ENCODE peak calls at places on chromosome 2, in five cellular contexts. J is transverse colon; Q is CD4-positive, alpha-beta memory T cell; M is HepG2; R is naive thymus-derived CD4-positive, alpha-beta T cell. X is an unnamed sample.

GRCh38 chr2:12127639-12128038 is 381.2 kb downstream of the LPIN1 start:
- DNase-seq in J (no peak), Q (peak; percentile 32), M (no peak), R (peak; percentile 63), X (no peak)

GRCh38 chr2:215435261-215435808 is 533 bp downstream of the FN1 start:
- DNase-seq in J (peak; percentile 12), Q (no peak), M (no peak), R (no peak), X (no peak)

GRCh38 chr2:96359310-96359709 is 23.7 kb downstream of the NCAPH start:
- DNase-seq in J (no peak), Q (peak; percentile 37), M (no peak), R (peak; percentile 64), X (no peak)

GRCh38 chr2:10245661-10246060 is 57.0 kb upstream of the HPCAL1 start:
- DNase-seq in J (no peak), Q (no peak), M (no peak), R (no peak), X (no peak)

GRCh38 chr2:168784993-168785392 is 17.4 kb upstream of the NOSTRIN start:
- DNase-seq in J (no peak), Q (no peak), M (no peak), R (no peak), X (no peak)

GRCh38 chr2:17557596-17557995 is 17.1 kb downstream of the VSNL1 start:
- DNase-seq in J (peak; percentile 8), Q (no peak), M (peak; percentile 61), R (no peak), X (no peak)

GRCh38 chr2:160063266-160063665 is 851 bp upstream of the PLA2R1 start:
- DNase-seq in J (no peak), Q (no peak), M (no peak), R (no peak), X (no peak)

GRCh38 chr2:71419976-71420375 is 33.4 kb upstream of the DYSF start:
- DNase-seq in J (no peak), Q (no peak), M (no peak), R (no peak), X (no peak)

GRCh38 chr2:169348321-169349002 is 13.9 kb downstream of the LRP2 start:
- DNase-seq in J (no peak), Q (no peak), M (peak; percentile 21), R (no peak), X (no peak)

GRCh38 chr2:18232731-18233438 is 327.6 kb downstream of the RDH14 start:
- DNase-seq in J (no peak), Q (no peak), M (peak; percentile 35), R (no peak), X (no peak)

GRCh38 chr2:61988462-61989366 is 83.2 kb downstream of the COMMD1 start:
- DNase-seq in J (no peak), Q (no peak), M (no peak), R (no peak), X (no peak)

GRCh38 chr2:30757737-30758136 is 49.5 kb downstream of the CAPN13 start:
- DNase-seq in J (no peak), Q (no peak), M (no peak), R (no peak), X (no peak)

GRCh38 chr2:109387221-109387735 is 226.5 kb downstream of the SEPTIN10 start:
- DNase-seq in J (no peak), Q (no peak), M (no peak), R (no peak), X (no peak)

GRCh38 chr2:55598056-55598795 is 19.2 kb downstream of the PPP4R3B start:
- DNase-seq in J (no peak), Q (no peak), M (no peak), R (no peak), X (no peak)

GRCh38 chr2:40164736-40165502 is 287.0 kb downstream of the SLC8A1 start:
- DNase-seq in J (no peak), Q (no peak), M (no peak), R (no peak), X (no peak)

GRCh38 chr2:169768262-169768995 is 30.2 kb upstream of the SSB start:
- DNase-seq in J (peak; percentile 12), Q (peak; percentile 15), M (no peak), R (peak; percentile 31), X (no peak)

GRCh38 chr2:48674933-48675332 is 57.3 kb downstream of the GTF2A1L start:
- DNase-seq in J (no peak), Q (no peak), M (no peak), R (no peak), X (peak; percentile 51)

GRCh38 chr2:102141915-102142828 is at the start of gene IL1R1:
- DNase-seq in J (peak; percentile 81), Q (no peak), M (peak; percentile 60), R (no peak), X (no peak)

GRCh38 chr2:66582975-66583842 is 148.3 kb downstream of the MEIS1 start:
- DNase-seq in J (no peak), Q (no peak), M (no peak), R (no peak), X (no peak)

GRCh38 chr2:112154246-112155110 is 16.3 kb downstream of the FBLN7 start:
- DNase-seq in J (no peak), Q (peak; percentile 40), M (no peak), R (peak; percentile 81), X (no peak)

GRCh38 chr2:193869564-193869963 is 1674.8 kb upstream of the TMEFF2 start:
- DNase-seq in J (no peak), Q (no peak), M (no peak), R (no peak), X (peak; percentile 9)

GRCh38 chr2:128783896-128784295 is 465.2 kb upstream of the HS6ST1 start:
- DNase-seq in J (no peak), Q (no peak), M (no peak), R (no peak), X (no peak)

GRCh38 chr2:86337235-86338099 is at the start of gene REEP1:
- DNase-seq in J (no peak), Q (no peak), M (no peak), R (peak; percentile 25), X (peak; percentile 62)

GRCh38 chr2:43605079-43605655 is 9.3 kb upstream of the THADA start:
- DNase-seq in J (peak; percentile 14), Q (no peak), M (peak; percentile 61), R (peak; percentile 32), X (peak; percentile 47)

GRCh38 chr2:10447300-10448207 is 573 bp downstream of the ODC1 start:
- DNase-seq in J (peak; percentile 69), Q (no peak), M (peak; percentile 38), R (no peak), X (peak; percentile 72)

GRCh38 chr2:6780765-6781274 is 84.9 kb downstream of the CMPK2 start:
- DNase-seq in J (peak; percentile 23), Q (no peak), M (no peak), R (peak; percentile 25), X (peak; percentile 39)

GRCh38 chr2:140506606-140507005 is 1624.2 kb downstream of the LRP1B start:
- DNase-seq in J (no peak), Q (no peak), M (no peak), R (no peak), X (no peak)

GRCh38 chr2:85377083-85377482 is 22.5 kb downstream of the ELMOD3 start:
- DNase-seq in J (no peak), Q (no peak), M (no peak), R (no peak), X (no peak)

GRCh38 chr2:70536517-70537060 is 17.0 kb downstream of the TGFA start:
- DNase-seq in J (no peak), Q (no peak), M (no peak), R (no peak), X (no peak)

GRCh38 chr2:240688563-240688919 is 3.1 kb upstream of the AQP12A start:
- DNase-seq in J (no peak), Q (no peak), M (no peak), R (no peak), X (no peak)

GRCh38 chr2:237725661-237726060 is 72.9 kb upstream of the RBM44 start:
- DNase-seq in J (peak; percentile 37), Q (no peak), M (peak; percentile 69), R (no peak), X (no peak)

GRCh38 chr2:71455741-71456569 is 2.6 kb downstream of the DYSF start:
- DNase-seq in J (no peak), Q (no peak), M (peak; percentile 65), R (no peak), X (no peak)

GRCh38 chr2:37837576-37838335 is 87.3 kb upstream of the RMDN2 start:
- DNase-seq in J (peak; percentile 54), Q (no peak), M (no peak), R (no peak), X (no peak)

GRCh38 chr2:220555961-220556360 is 928.5 kb downstream of the SLC4A3 start:
- DNase-seq in J (no peak), Q (no peak), M (no peak), R (no peak), X (no peak)

GRCh38 chr2:65397122-65397521 is 35.3 kb downstream of the SPRED2 start:
- DNase-seq in J (no peak), Q (no peak), M (no peak), R (no peak), X (no peak)

GRCh38 chr2:99188357-99188756 is 7.4 kb downstream of the MRPL30 start:
- DNase-seq in J (no peak), Q (no peak), M (no peak), R (no peak), X (no peak)

GRCh38 chr2:67290451-67290991 is 106.6 kb upstream of the ETAA1 start:
- DNase-seq in J (no peak), Q (no peak), M (no peak), R (no peak), X (no peak)

GRCh38 chr2:20049631-20050030 is 1.8 kb downstream of the LAPTM4A start:
- DNase-seq in J (no peak), Q (no peak), M (no peak), R (no peak), X (no peak)
- H3K4me3 ChIP-seq in J (peak overlapping the region; percentile 58), Q (peak overlapping the region; percentile 90), M (peak overlapping the region; percentile 97), R (peak overlapping the region; percentile 94), X (peak overlapping the region; percentile 86)

DNA sequence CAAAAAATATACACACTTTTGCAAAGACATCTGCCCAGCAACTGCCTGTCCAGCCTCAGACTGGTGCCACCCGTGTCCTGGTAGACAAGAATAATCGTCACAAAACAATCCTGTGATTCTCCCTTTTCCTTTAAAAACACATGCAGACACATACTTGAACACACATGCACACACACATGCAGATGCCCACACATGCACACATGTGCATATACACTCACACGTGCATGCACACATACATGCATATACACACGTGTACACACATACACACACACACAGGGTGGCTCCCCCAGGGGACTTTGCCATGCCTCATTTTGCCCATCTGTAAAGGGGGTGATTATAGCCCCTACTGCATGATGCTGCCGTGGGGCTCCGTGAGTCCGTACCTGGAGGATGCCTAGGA is 24.9 kb upstream of the ALPP start:
- DNase-seq in J (no peak), Q (no peak), M (no peak), R (no peak), X (no peak)
- H3K27me3 ChIP-seq in J (peaks cover 53% of the 10 kb centered on the region), Q (peaks cover 13% of the 10 kb centered on the region), M (peaks cover 18% of the 10 kb centered on the region), R (no peaks in the 10 kb centered on the region), X (peaks cover 18% of the 10 kb centered on the region)

GRCh38 chr2:147428348-147428747 is 416.5 kb upstream of the ACVR2A start:
- DNase-seq in J (no peak), Q (no peak), M (no peak), R (no peak), X (no peak)
- H3K4me3 ChIP-seq in J (no peak overlapping the region), Q (no peak overlapping the region), M (no peak overlapping the region), R (no peak overlapping the region), X (no peak overlapping the region)

GRCh38 chr2:218856168-218856895 is 3.3 kb upstream of the WNT6 start:
- DNase-seq in J (no peak), Q (no peak), M (no peak), R (no peak), X (no peak)
- H3K27me3 ChIP-seq in J (peaks cover 97% of the 10 kb centered on the region), Q (peaks cover 41% of the 10 kb centered on the region), M (peaks cover 18% of the 10 kb centered on the region), R (peaks cover 10% of the 10 kb centered on the region), X (peaks cover 77% of the 10 kb centered on the region)